ENCODE peak calls at places on chromosome 17, in four cellular contexts. V, E, I and X are unnamed samples.

GRCh38 chr17:79927136-79927661 is 88.0 kb upstream of the CBX4 start:
- DNase-seq in V (no peak), I (no peak), E (no peak), X (no peak)

GRCh38 chr17:16371742-16372141 is 9.1 kb upstream of the UBB start:
- DNase-seq in I (no peak), V (no peak), E (no peak), X (no peak)

GRCh38 chr17:51540151-51540550 is 279.8 kb downstream of the UTP18 start:
- DNase-seq in I (no peak), V (no peak), E (no peak), X (peak)

GRCh38 chr17:48492401-48493298 is 38.2 kb downstream of the HOXB1 start:
- DNase-seq in E (peak), V (peak), I (peak), X (peak)

GRCh38 chr17:61583242-61583641 is 7.8 kb downstream of the NACA2 start:
- DNase-seq in E (no peak), I (peak), V (no peak), X (no peak)

GRCh38 chr17:62965149-62965648 is 836 bp upstream of the TANC2 start:
- DNase-seq in E (no peak), V (no peak), I (no peak), X (peak)

GRCh38 chr17:77471984-77472836 is 331.4 kb downstream of the SEC14L1 start:
- DNase-seq in I (peak), V (peak), E (peak), X (peak)

GRCh38 chr17:9874722-9875121 is 30.3 kb downstream of the RCVRN start:
- DNase-seq in E (no peak), V (no peak), I (no peak), X (no peak)

GRCh38 chr17:43858201-43858600 is 11.2 kb downstream of the CD300LG start:
- DNase-seq in E (no peak), I (no peak), V (no peak), X (no peak)

GRCh38 chr17:76678330-76678729 is 32.4 kb downstream of the MXRA7 start:
- DNase-seq in I (no peak), V (no peak), E (peak), X (peak)

GRCh38 chr17:17900615-17901520 is 64.1 kb upstream of the SREBF1 start:
- DNase-seq in I (no peak), E (peak), V (peak), X (no peak)

GRCh38 chr17:6701719-6702118 is 11.4 kb downstream of the SLC13A5 start:
- DNase-seq in V (no peak), I (peak), E (no peak), X (peak)

GRCh38 chr17:6706499-6706898 is 6.7 kb downstream of the SLC13A5 start:
- DNase-seq in V (no peak), E (no peak), I (no peak), X (no peak)

GRCh38 chr17:6704472-6705052 is 8.6 kb downstream of the SLC13A5 start:
- DNase-seq in V (no peak), E (no peak), I (no peak), X (no peak)

GRCh38 chr17:6702567-6703215 is 10.5 kb downstream of the SLC13A5 start:
- DNase-seq in I (no peak), E (no peak), V (no peak), X (no peak)

GRCh38 chr17:6703751-6704150 is 9.4 kb downstream of the SLC13A5 start:
- DNase-seq in E (no peak), I (no peak), V (no peak), X (no peak)
- TF ChIP-seq CTCF in E (no peak), I (no peak), V (no peak), X (no peak)

DNA sequence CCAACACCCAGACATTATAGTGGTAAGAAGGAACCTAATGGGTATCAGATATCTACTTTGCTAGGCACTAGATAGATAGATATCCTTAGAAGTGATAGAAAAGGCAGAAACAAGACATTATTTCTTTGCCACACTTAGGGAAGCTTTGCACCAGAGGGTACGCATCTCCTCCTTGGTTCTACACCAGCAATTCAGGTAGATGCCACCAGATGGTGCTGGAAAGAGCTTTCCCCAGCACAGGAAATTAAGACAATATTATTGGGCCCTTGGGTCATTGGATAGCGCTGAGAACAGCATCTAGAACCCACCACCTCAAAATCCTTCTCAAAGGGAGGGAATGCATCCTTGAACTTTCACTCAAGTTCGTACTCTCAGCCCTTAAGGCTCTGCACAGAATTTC is 173.8 kb upstream of the CCL2 start:
- DNase-seq in E (no peak), I (no peak), V (no peak), X (no peak)
- TF ChIP-seq CTCF in E (no peak), I (no peak), V (no peak), X (no peak)

GRCh38 chr17:53148058-53148457 is 674.7 kb upstream of the KIF2B start:
- DNase-seq in E (no peak), V (no peak), I (no peak), X (no peak)

GRCh38 chr17:53150101-53150698 is 672.5 kb upstream of the KIF2B start:
- DNase-seq in V (no peak), E (no peak), I (no peak), X (no peak)
- TF ChIP-seq CTCF in V (peak), E (no peak), I (no peak), X (no peak)

GRCh38 chr17:68326681-68327080 is 35.4 kb downstream of the ARSG start:
- DNase-seq in E (no peak), V (no peak), I (no peak), X (peak)

GRCh38 chr17:68328676-68329075 is 37.4 kb downstream of the ARSG start:
- DNase-seq in V (no peak), I (no peak), E (no peak), X (no peak)

GRCh38 chr17:68325961-68326360 is 34.7 kb downstream of the ARSG start:
- DNase-seq in I (no peak), E (no peak), V (no peak), X (no peak)

GRCh38 chr17:68329331-68329730 is 38.0 kb downstream of the ARSG start:
- DNase-seq in I (no peak), E (no peak), V (no peak), X (no peak)

DNA sequence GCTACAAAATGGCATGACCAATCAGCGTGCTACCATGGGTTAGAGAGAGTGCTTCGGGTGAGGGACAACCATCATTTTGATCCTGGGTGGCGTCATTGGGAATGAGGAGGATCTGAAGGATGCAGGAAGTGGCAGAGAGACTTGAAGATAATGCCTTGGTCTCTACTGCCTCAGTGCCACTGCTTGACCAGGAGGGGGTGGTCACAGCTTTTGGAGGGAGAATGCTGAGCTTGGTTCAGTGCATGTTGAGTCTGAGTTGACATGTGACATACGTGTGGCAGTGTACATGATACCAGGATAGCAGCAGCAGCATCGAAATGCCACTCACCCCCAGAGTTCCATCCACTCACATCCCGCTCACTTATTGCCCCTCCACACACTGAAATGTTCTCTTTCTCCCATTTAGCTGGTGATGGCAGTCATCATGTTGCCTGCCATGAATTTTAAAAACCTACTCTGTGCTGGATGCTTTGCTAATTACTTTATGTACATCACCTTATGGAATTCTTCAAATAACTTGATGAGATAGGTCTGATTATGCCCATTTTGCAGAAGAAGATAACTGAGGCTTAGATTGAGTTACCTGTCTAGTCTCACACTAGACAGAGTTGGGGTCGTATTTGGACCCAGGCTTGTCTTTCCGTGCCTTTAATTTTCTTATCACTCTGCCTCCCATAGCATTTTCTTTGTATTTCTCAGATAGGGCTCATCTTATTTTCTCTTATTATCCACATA is 36.7 kb downstream of the ARSG start:
- DNase-seq in I (no peak), V (no peak), E (no peak), X (no peak)
- TF ChIP-seq CTCF in I (no peak), V (no peak), E (no peak), X (no peak)

GRCh38 chr17:45048795-45049563 is 2.5 kb downstream of the DCAKD start:
- DNase-seq in I (no peak), E (no peak), V (no peak), X (no peak)
- TF ChIP-seq CTCF in I (peak), E (peak), V (peak), X (peak)